ENCODE peak calls at places on chromosomes 7 and 10, in four cellular contexts. Q, U, W and Y are unnamed samples.
A peak's percentile ranks its signal among the peaks of the same experiment; 100 is the strongest.

GRCh38 chr10:72847681-72848080 is 45.9 kb upstream of the OIT3 start:
- DNase-seq in Q (peak; percentile 87), U (no peak), W (no peak), Y (no peak)

GRCh38 chr10:89262331-89263020 is 10.9 kb upstream of the LIPA start:
- DNase-seq in Q (peak; percentile 96), U (no peak), W (peak; percentile 19), Y (no peak)

GRCh38 chr10:108450280-108450679 is 1285.8 kb upstream of the SORCS1 start:
- DNase-seq in Q (peak; percentile 51), U (no peak), W (no peak), Y (no peak)

GRCh38 chr7:31991846-31992245 is 78.4 kb downstream of the PDE1C start:
- DNase-seq in Q (peak; percentile 62), U (no peak), W (no peak), Y (no peak)

GRCh38 chr7:96276019-96276418 is 45.9 kb downstream of the SLC25A13 start:
- DNase-seq in Q (no peak), U (no peak), W (no peak), Y (no peak)

GRCh38 chr7:112495820-112496462 is 15.2 kb downstream of the LSMEM1 start:
- DNase-seq in Q (peak; percentile 69), U (peak; percentile 63), W (peak; percentile 59), Y (peak; percentile 65)

GRCh38 chr10:132847416-132847777 is 61.5 kb upstream of the NKX6-2 start:
- DNase-seq in Q (no peak), U (no peak), W (no peak), Y (no peak)

GRCh38 chr7:130366561-130366960 is 13.7 kb upstream of the CPA1 start:
- DNase-seq in Q (peak; percentile 12), U (no peak), W (no peak), Y (no peak)

GRCh38 chr7:98651760-98652159 is 34.7 kb downstream of the NPTX2 start:
- DNase-seq in Q (no peak), U (no peak), W (no peak), Y (no peak)
- TF ChIP-seq CTCF in Q (no peak), U (no peak), W (no peak), Y (no peak)

GRCh38 chr7:54709283-54709682 is 49.7 kb downstream of the SEC61G start:
- DNase-seq in Q (no peak), U (no peak), W (no peak), Y (no peak)

GRCh38 chr7:54711900-54712595 is 47.0 kb downstream of the SEC61G start:
- DNase-seq in Q (no peak), U (no peak), W (no peak), Y (no peak)

GRCh38 chr7:54712777-54713176 is 46.2 kb downstream of the SEC61G start:
- DNase-seq in Q (no peak), U (no peak), W (no peak), Y (no peak)
- H3K9me2 ChIP-seq in Q (no peaks in the 10 kb centered on the region), U (no peaks in the 10 kb centered on the region), W (no peaks in the 10 kb centered on the region), Y (no peaks in the 10 kb centered on the region)

GRCh38 chr10:44984671-44985101 is 6.1 kb upstream of the DEPP1 start:
- DNase-seq in Q (no peak), U (no peak), W (no peak), Y (no peak)

GRCh38 chr10:44982496-44982895 is 3.9 kb upstream of the DEPP1 start:
- DNase-seq in Q (no peak), U (no peak), W (no peak), Y (no peak)

GRCh38 chr10:44982114-44982460 is 3.5 kb upstream of the DEPP1 start:
- DNase-seq in Q (peak; percentile 93), U (no peak), W (no peak), Y (no peak)

GRCh38 chr10:44983895-44984278 is 5.3 kb upstream of the DEPP1 start:
- DNase-seq in Q (no peak), U (no peak), W (no peak), Y (no peak)

GRCh38 chr10:44983066-44983894 is 4.7 kb upstream of the DEPP1 start:
- DNase-seq in Q (no peak), U (no peak), W (no peak), Y (no peak)
- H3K4me1 ChIP-seq in Q (peaks cover 49% of the 10 kb centered on the region), U (peaks cover 19% of the 10 kb centered on the region), W (peaks cover 49% of the 10 kb centered on the region), Y (no peaks in the 10 kb centered on the region)

GRCh38 chr10:3467052-3467906 is 294.7 kb upstream of the PITRM1 start:
- DNase-seq in Q (peak; percentile 86), U (no peak), W (peak; percentile 44), Y (no peak)
- TF ChIP-seq CTCF in Q (peak; percentile 77), U (no peak), W (peak; percentile 30), Y (no peak)

DNA sequence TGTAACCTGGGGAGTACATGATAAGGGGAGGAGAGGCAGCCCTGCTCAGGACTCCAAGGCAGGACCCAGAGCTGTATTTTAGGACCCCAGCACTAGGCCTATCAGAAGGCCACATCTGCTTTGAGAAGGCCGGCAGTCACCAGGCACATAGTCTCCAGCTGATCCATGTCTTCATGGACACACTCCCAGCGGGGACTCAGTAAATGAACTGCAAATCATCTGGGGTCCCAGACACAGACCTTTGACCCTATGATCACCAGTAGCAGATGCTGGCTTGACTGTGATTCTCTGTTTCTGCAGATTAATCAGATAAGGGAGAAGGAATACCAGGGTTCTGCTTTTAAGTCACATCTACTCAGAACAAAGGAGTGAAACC is 341.4 kb upstream of the PODXL start:
- DNase-seq in Q (no peak), U (no peak), W (no peak), Y (no peak)
- H3K9me2 ChIP-seq in Q (no peaks in the 10 kb centered on the region), U (no peaks in the 10 kb centered on the region), W (no peaks in the 10 kb centered on the region), Y (no peaks in the 10 kb centered on the region)

DNA sequence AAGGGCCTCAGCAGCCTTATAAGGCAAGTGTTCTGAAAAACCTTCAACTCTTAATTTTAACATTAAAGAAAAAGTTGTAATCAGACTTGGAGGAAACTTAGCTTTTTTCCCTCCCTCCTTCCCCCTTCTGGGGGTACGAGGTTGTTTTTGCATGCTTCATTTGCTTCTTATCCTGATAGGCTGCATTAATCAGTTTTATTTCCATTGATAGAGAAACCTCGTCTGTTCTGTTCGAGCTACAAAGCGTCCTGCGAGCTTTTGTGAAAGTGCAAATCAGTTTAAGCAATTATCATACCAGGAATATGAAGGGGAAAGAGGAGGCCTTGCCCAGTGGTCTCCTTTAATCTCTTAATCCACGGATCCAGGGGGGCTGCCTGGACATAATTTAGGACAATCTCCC is 7.5 kb downstream of the EMX2 start:
- DNase-seq in Q (no peak), U (no peak), W (no peak), Y (no peak)
- H3K4me1 ChIP-seq in Q (no peaks in the 10 kb centered on the region), U (no peaks in the 10 kb centered on the region), W (peaks cover 22% of the 10 kb centered on the region), Y (no peaks in the 10 kb centered on the region)

GRCh38 chr7:128217972-128218652 is 23.0 kb upstream of the LEP start:
- DNase-seq in Q (no peak), U (no peak), W (no peak), Y (no peak)
- TF ChIP-seq CTCF in Q (peak; percentile 46), U (peak; percentile 10), W (no peak), Y (peak; percentile 50)